ENCODE peak calls at places on chromosome 21, in ten cellular contexts. One of them, this sample, is unnamed.

GRCh38 chr21:15682977-15683376 is 46.8 kb upstream of the USP25 start:
- DNase-seq in heart right ventricle: no peak
- DNase-seq in stimulated activated CD4-positive, alpha-beta T cell treated with anti-CD3 and anti-CD28 coated beads, Interleukin-1b, Interleukin-23, amount 100 ng/mL, for 24 hours: no peak
- DNase-seq in glutamatergic neuron: no peak
- DNase-seq in transverse colon: no peak
- DNase-seq in posterior cingulate gyrus: no peak
- DNase-seq in fibroblast of mammary gland: peak
- DNase-seq in COR-L47: no peak
- DNase-seq in activated CD8-positive, alpha-beta memory T cell treated with anti-CD3 and anti-CD28 coated beads, Interleukin-2, amount 50 U/mL, for 48 hours: no peak
- DNase-seq in CD8-positive, alpha-beta T cell: no peak
- DNase-seq in this sample: no peak

GRCh38 chr21:35088235-35088865 is 39.2 kb upstream of the RUNX1 start:
- DNase-seq in heart right ventricle: no peak
- DNase-seq in stimulated activated CD4-positive, alpha-beta T cell treated with anti-CD3 and anti-CD28 coated beads, Interleukin-1b, Interleukin-23, amount 100 ng/mL, for 24 hours: no peak
- DNase-seq in glutamatergic neuron: no peak
- DNase-seq in transverse colon: no peak
- DNase-seq in posterior cingulate gyrus: no peak
- DNase-seq in fibroblast of mammary gland: no peak
- DNase-seq in COR-L47: no peak
- DNase-seq in activated CD8-positive, alpha-beta memory T cell treated with anti-CD3 and anti-CD28 coated beads, Interleukin-2, amount 50 U/mL, for 48 hours: no peak
- DNase-seq in CD8-positive, alpha-beta T cell: no peak
- DNase-seq in this sample: no peak

GRCh38 chr21:19029816-19030215 is 626.2 kb upstream of the TMPRSS15 start:
- DNase-seq in heart right ventricle: no peak
- DNase-seq in stimulated activated CD4-positive, alpha-beta T cell treated with anti-CD3 and anti-CD28 coated beads, Interleukin-1b, Interleukin-23, amount 100 ng/mL, for 24 hours: no peak
- DNase-seq in glutamatergic neuron: no peak
- DNase-seq in transverse colon: no peak
- DNase-seq in posterior cingulate gyrus: no peak
- DNase-seq in fibroblast of mammary gland: no peak
- DNase-seq in COR-L47: no peak
- DNase-seq in activated CD8-positive, alpha-beta memory T cell treated with anti-CD3 and anti-CD28 coated beads, Interleukin-2, amount 50 U/mL, for 48 hours: no peak
- DNase-seq in CD8-positive, alpha-beta T cell: no peak
- DNase-seq in this sample: no peak

GRCh38 chr21:34545079-34545884 is 33.3 kb upstream of the KCNE1 start:
- DNase-seq in heart right ventricle: no peak
- DNase-seq in stimulated activated CD4-positive, alpha-beta T cell treated with anti-CD3 and anti-CD28 coated beads, Interleukin-1b, Interleukin-23, amount 100 ng/mL, for 24 hours: no peak
- DNase-seq in glutamatergic neuron: no peak
- DNase-seq in transverse colon: peak
- DNase-seq in posterior cingulate gyrus: peak
- DNase-seq in fibroblast of mammary gland: peak
- DNase-seq in COR-L47: no peak
- DNase-seq in activated CD8-positive, alpha-beta memory T cell treated with anti-CD3 and anti-CD28 coated beads, Interleukin-2, amount 50 U/mL, for 48 hours: peak
- DNase-seq in CD8-positive, alpha-beta T cell: no peak
- DNase-seq in this sample: peak

GRCh38 chr21:42130447-42130846 is 59.3 kb downstream of the UMODL1 start:
- DNase-seq in heart right ventricle: no peak
- DNase-seq in stimulated activated CD4-positive, alpha-beta T cell treated with anti-CD3 and anti-CD28 coated beads, Interleukin-1b, Interleukin-23, amount 100 ng/mL, for 24 hours: no peak
- DNase-seq in glutamatergic neuron: no peak
- DNase-seq in transverse colon: no peak
- DNase-seq in posterior cingulate gyrus: peak
- DNase-seq in fibroblast of mammary gland: no peak
- DNase-seq in COR-L47: no peak
- DNase-seq in activated CD8-positive, alpha-beta memory T cell treated with anti-CD3 and anti-CD28 coated beads, Interleukin-2, amount 50 U/mL, for 48 hours: no peak
- DNase-seq in CD8-positive, alpha-beta T cell: no peak
- DNase-seq in this sample: no peak

GRCh38 chr21:26273686-26274313 is 103.2 kb upstream of the APP start:
- DNase-seq in heart right ventricle: no peak
- DNase-seq in stimulated activated CD4-positive, alpha-beta T cell treated with anti-CD3 and anti-CD28 coated beads, Interleukin-1b, Interleukin-23, amount 100 ng/mL, for 24 hours: no peak
- DNase-seq in glutamatergic neuron: no peak
- DNase-seq in transverse colon: no peak
- DNase-seq in posterior cingulate gyrus: no peak
- DNase-seq in fibroblast of mammary gland: peak
- DNase-seq in COR-L47: no peak
- DNase-seq in activated CD8-positive, alpha-beta memory T cell treated with anti-CD3 and anti-CD28 coated beads, Interleukin-2, amount 50 U/mL, for 48 hours: no peak
- DNase-seq in CD8-positive, alpha-beta T cell: no peak
- DNase-seq in this sample: no peak

GRCh38 chr21:32728455-32729237 is 833 bp upstream of the SYNJ1 start:
- DNase-seq in heart right ventricle: no peak
- DNase-seq in stimulated activated CD4-positive, alpha-beta T cell treated with anti-CD3 and anti-CD28 coated beads, Interleukin-1b, Interleukin-23, amount 100 ng/mL, for 24 hours: no peak
- DNase-seq in glutamatergic neuron: peak
- DNase-seq in transverse colon: no peak
- DNase-seq in posterior cingulate gyrus: no peak
- DNase-seq in fibroblast of mammary gland: no peak
- DNase-seq in COR-L47: peak
- DNase-seq in activated CD8-positive, alpha-beta memory T cell treated with anti-CD3 and anti-CD28 coated beads, Interleukin-2, amount 50 U/mL, for 48 hours: no peak
- DNase-seq in CD8-positive, alpha-beta T cell: no peak
- DNase-seq in this sample: no peak

GRCh38 chr21:27366846-27367245 is 400.0 kb upstream of the ADAMTS5 start:
- DNase-seq in heart right ventricle: no peak
- DNase-seq in stimulated activated CD4-positive, alpha-beta T cell treated with anti-CD3 and anti-CD28 coated beads, Interleukin-1b, Interleukin-23, amount 100 ng/mL, for 24 hours: no peak
- DNase-seq in glutamatergic neuron: no peak
- DNase-seq in transverse colon: no peak
- DNase-seq in posterior cingulate gyrus: no peak
- DNase-seq in fibroblast of mammary gland: no peak
- DNase-seq in COR-L47: no peak
- DNase-seq in activated CD8-positive, alpha-beta memory T cell treated with anti-CD3 and anti-CD28 coated beads, Interleukin-2, amount 50 U/mL, for 48 hours: no peak
- DNase-seq in CD8-positive, alpha-beta T cell: no peak
- DNase-seq in this sample: no peak

GRCh38 chr21:39667353-39667891 is 54.7 kb downstream of the B3GALT5 start:
- DNase-seq in heart right ventricle: no peak
- DNase-seq in stimulated activated CD4-positive, alpha-beta T cell treated with anti-CD3 and anti-CD28 coated beads, Interleukin-1b, Interleukin-23, amount 100 ng/mL, for 24 hours: no peak
- DNase-seq in glutamatergic neuron: no peak
- DNase-seq in transverse colon: no peak
- DNase-seq in posterior cingulate gyrus: no peak
- DNase-seq in fibroblast of mammary gland: no peak
- DNase-seq in COR-L47: no peak
- DNase-seq in activated CD8-positive, alpha-beta memory T cell treated with anti-CD3 and anti-CD28 coated beads, Interleukin-2, amount 50 U/mL, for 48 hours: no peak
- DNase-seq in CD8-positive, alpha-beta T cell: no peak
- DNase-seq in this sample: no peak

GRCh38 chr21:45244799-45245340 is 42.8 kb downstream of the POFUT2 start:
- DNase-seq in heart right ventricle: no peak
- DNase-seq in stimulated activated CD4-positive, alpha-beta T cell treated with anti-CD3 and anti-CD28 coated beads, Interleukin-1b, Interleukin-23, amount 100 ng/mL, for 24 hours: no peak
- DNase-seq in glutamatergic neuron: no peak
- DNase-seq in transverse colon: no peak
- DNase-seq in posterior cingulate gyrus: peak
- DNase-seq in fibroblast of mammary gland: no peak
- DNase-seq in COR-L47: no peak
- DNase-seq in activated CD8-positive, alpha-beta memory T cell treated with anti-CD3 and anti-CD28 coated beads, Interleukin-2, amount 50 U/mL, for 48 hours: peak
- DNase-seq in CD8-positive, alpha-beta T cell: no peak
- DNase-seq in this sample: no peak

GRCh38 chr21:31912501-31912900 is 39.7 kb downstream of the HUNK start:
- DNase-seq in heart right ventricle: no peak
- DNase-seq in stimulated activated CD4-positive, alpha-beta T cell treated with anti-CD3 and anti-CD28 coated beads, Interleukin-1b, Interleukin-23, amount 100 ng/mL, for 24 hours: no peak
- DNase-seq in glutamatergic neuron: no peak
- DNase-seq in transverse colon: no peak
- DNase-seq in posterior cingulate gyrus: no peak
- DNase-seq in fibroblast of mammary gland: no peak
- DNase-seq in COR-L47: no peak
- DNase-seq in activated CD8-positive, alpha-beta memory T cell treated with anti-CD3 and anti-CD28 coated beads, Interleukin-2, amount 50 U/mL, for 48 hours: no peak
- DNase-seq in CD8-positive, alpha-beta T cell: no peak
- DNase-seq in this sample: no peak

GRCh38 chr21:32083175-32083574 is 195.7 kb downstream of the MIS18A start:
- DNase-seq in heart right ventricle: no peak
- DNase-seq in stimulated activated CD4-positive, alpha-beta T cell treated with anti-CD3 and anti-CD28 coated beads, Interleukin-1b, Interleukin-23, amount 100 ng/mL, for 24 hours: no peak
- DNase-seq in glutamatergic neuron: no peak
- DNase-seq in transverse colon: no peak
- DNase-seq in posterior cingulate gyrus: no peak
- DNase-seq in fibroblast of mammary gland: no peak
- DNase-seq in COR-L47: peak
- DNase-seq in activated CD8-positive, alpha-beta memory T cell treated with anti-CD3 and anti-CD28 coated beads, Interleukin-2, amount 50 U/mL, for 48 hours: no peak
- DNase-seq in CD8-positive, alpha-beta T cell: no peak
- DNase-seq in this sample: no peak

GRCh38 chr21:36917487-36918158 is 48.8 kb downstream of the HLCS start:
- DNase-seq in heart right ventricle: peak
- DNase-seq in stimulated activated CD4-positive, alpha-beta T cell treated with anti-CD3 and anti-CD28 coated beads, Interleukin-1b, Interleukin-23, amount 100 ng/mL, for 24 hours: no peak
- DNase-seq in glutamatergic neuron: peak
- DNase-seq in transverse colon: no peak
- DNase-seq in posterior cingulate gyrus: peak
- DNase-seq in fibroblast of mammary gland: peak
- DNase-seq in COR-L47: no peak
- DNase-seq in activated CD8-positive, alpha-beta memory T cell treated with anti-CD3 and anti-CD28 coated beads, Interleukin-2, amount 50 U/mL, for 48 hours: no peak
- DNase-seq in CD8-positive, alpha-beta T cell: no peak
- DNase-seq in this sample: no peak

GRCh38 chr21:15498455-15498854 is 231.3 kb upstream of the USP25 start:
- DNase-seq in heart right ventricle: no peak
- DNase-seq in stimulated activated CD4-positive, alpha-beta T cell treated with anti-CD3 and anti-CD28 coated beads, Interleukin-1b, Interleukin-23, amount 100 ng/mL, for 24 hours: no peak
- DNase-seq in glutamatergic neuron: no peak
- DNase-seq in transverse colon: no peak
- DNase-seq in posterior cingulate gyrus: no peak
- DNase-seq in fibroblast of mammary gland: no peak
- DNase-seq in COR-L47: no peak
- DNase-seq in activated CD8-positive, alpha-beta memory T cell treated with anti-CD3 and anti-CD28 coated beads, Interleukin-2, amount 50 U/mL, for 48 hours: no peak
- DNase-seq in CD8-positive, alpha-beta T cell: no peak
- DNase-seq in this sample: no peak

GRCh38 chr21:35840197-35840799 is 220.0 kb downstream of the SETD4 start:
- DNase-seq in heart right ventricle: peak
- DNase-seq in stimulated activated CD4-positive, alpha-beta T cell treated with anti-CD3 and anti-CD28 coated beads, Interleukin-1b, Interleukin-23, amount 100 ng/mL, for 24 hours: peak
- DNase-seq in glutamatergic neuron: peak
- DNase-seq in transverse colon: peak
- DNase-seq in posterior cingulate gyrus: no peak
- DNase-seq in fibroblast of mammary gland: peak
- DNase-seq in COR-L47: peak
- DNase-seq in activated CD8-positive, alpha-beta memory T cell treated with anti-CD3 and anti-CD28 coated beads, Interleukin-2, amount 50 U/mL, for 48 hours: no peak
- DNase-seq in CD8-positive, alpha-beta T cell: peak
- DNase-seq in this sample: no peak

GRCh38 chr21:41133896-41134522 is 34.0 kb upstream of the BACE2 start:
- DNase-seq in heart right ventricle: no peak
- DNase-seq in stimulated activated CD4-positive, alpha-beta T cell treated with anti-CD3 and anti-CD28 coated beads, Interleukin-1b, Interleukin-23, amount 100 ng/mL, for 24 hours: no peak
- DNase-seq in glutamatergic neuron: no peak
- DNase-seq in transverse colon: no peak
- DNase-seq in posterior cingulate gyrus: no peak
- DNase-seq in fibroblast of mammary gland: peak
- DNase-seq in COR-L47: no peak
- DNase-seq in activated CD8-positive, alpha-beta memory T cell treated with anti-CD3 and anti-CD28 coated beads, Interleukin-2, amount 50 U/mL, for 48 hours: no peak
- DNase-seq in CD8-positive, alpha-beta T cell: no peak
- DNase-seq in this sample: no peak

GRCh38 chr21:32207096-32207716 is 71.6 kb downstream of the MIS18A start:
- DNase-seq in heart right ventricle: no peak
- DNase-seq in stimulated activated CD4-positive, alpha-beta T cell treated with anti-CD3 and anti-CD28 coated beads, Interleukin-1b, Interleukin-23, amount 100 ng/mL, for 24 hours: no peak
- DNase-seq in glutamatergic neuron: no peak
- DNase-seq in transverse colon: no peak
- DNase-seq in posterior cingulate gyrus: no peak
- DNase-seq in fibroblast of mammary gland: no peak
- DNase-seq in COR-L47: peak
- DNase-seq in activated CD8-positive, alpha-beta memory T cell treated with anti-CD3 and anti-CD28 coated beads, Interleukin-2, amount 50 U/mL, for 48 hours: no peak
- DNase-seq in CD8-positive, alpha-beta T cell: no peak
- DNase-seq in this sample: no peak

GRCh38 chr21:43369124-43369523 is 57.8 kb downstream of the SIK1 start:
- DNase-seq in heart right ventricle: no peak
- DNase-seq in stimulated activated CD4-positive, alpha-beta T cell treated with anti-CD3 and anti-CD28 coated beads, Interleukin-1b, Interleukin-23, amount 100 ng/mL, for 24 hours: no peak
- DNase-seq in glutamatergic neuron: peak
- DNase-seq in transverse colon: no peak
- DNase-seq in posterior cingulate gyrus: peak
- DNase-seq in fibroblast of mammary gland: peak
- DNase-seq in COR-L47: no peak
- DNase-seq in activated CD8-positive, alpha-beta memory T cell treated with anti-CD3 and anti-CD28 coated beads, Interleukin-2, amount 50 U/mL, for 48 hours: no peak
- DNase-seq in CD8-positive, alpha-beta T cell: no peak
- DNase-seq in this sample: no peak

GRCh38 chr21:45286671-45287437 is 841 bp downstream of the POFUT2 start:
- DNase-seq in heart right ventricle: peak
- DNase-seq in stimulated activated CD4-positive, alpha-beta T cell treated with anti-CD3 and anti-CD28 coated beads, Interleukin-1b, Interleukin-23, amount 100 ng/mL, for 24 hours: no peak
- DNase-seq in glutamatergic neuron: peak
- DNase-seq in transverse colon: peak
- DNase-seq in posterior cingulate gyrus: peak
- DNase-seq in fibroblast of mammary gland: no peak
- DNase-seq in COR-L47: no peak
- DNase-seq in activated CD8-positive, alpha-beta memory T cell treated with anti-CD3 and anti-CD28 coated beads, Interleukin-2, amount 50 U/mL, for 48 hours: peak
- DNase-seq in CD8-positive, alpha-beta T cell: no peak
- DNase-seq in this sample: no peak

GRCh38 chr21:36966846-36967657 is 583 bp upstream of the HLCS start:
- DNase-seq in heart right ventricle: no peak
- DNase-seq in stimulated activated CD4-positive, alpha-beta T cell treated with anti-CD3 and anti-CD28 coated beads, Interleukin-1b, Interleukin-23, amount 100 ng/mL, for 24 hours: no peak
- DNase-seq in glutamatergic neuron: no peak
- DNase-seq in transverse colon: no peak
- DNase-seq in posterior cingulate gyrus: no peak
- DNase-seq in fibroblast of mammary gland: peak
- DNase-seq in COR-L47: no peak
- DNase-seq in activated CD8-positive, alpha-beta memory T cell treated with anti-CD3 and anti-CD28 coated beads, Interleukin-2, amount 50 U/mL, for 48 hours: no peak
- DNase-seq in CD8-positive, alpha-beta T cell: no peak
- DNase-seq in this sample: no peak

GRCh38 chr21:38861989-38862683 is 56.4 kb downstream of the ETS2 start:
- DNase-seq in heart right ventricle: no peak
- DNase-seq in stimulated activated CD4-positive, alpha-beta T cell treated with anti-CD3 and anti-CD28 coated beads, Interleukin-1b, Interleukin-23, amount 100 ng/mL, for 24 hours: no peak
- DNase-seq in glutamatergic neuron: no peak
- DNase-seq in transverse colon: no peak
- DNase-seq in posterior cingulate gyrus: no peak
- DNase-seq in fibroblast of mammary gland: no peak
- DNase-seq in COR-L47: no peak
- DNase-seq in activated CD8-positive, alpha-beta memory T cell treated with anti-CD3 and anti-CD28 coated beads, Interleukin-2, amount 50 U/mL, for 48 hours: no peak
- DNase-seq in CD8-positive, alpha-beta T cell: no peak
- DNase-seq in this sample: no peak

GRCh38 chr21:42527489-42528158 is 14.0 kb downstream of the SLC37A1 start:
- DNase-seq in heart right ventricle: no peak
- DNase-seq in stimulated activated CD4-positive, alpha-beta T cell treated with anti-CD3 and anti-CD28 coated beads, Interleukin-1b, Interleukin-23, amount 100 ng/mL, for 24 hours: no peak
- DNase-seq in glutamatergic neuron: no peak
- DNase-seq in transverse colon: no peak
- DNase-seq in posterior cingulate gyrus: no peak
- DNase-seq in fibroblast of mammary gland: no peak
- DNase-seq in COR-L47: no peak
- DNase-seq in activated CD8-positive, alpha-beta memory T cell treated with anti-CD3 and anti-CD28 coated beads, Interleukin-2, amount 50 U/mL, for 48 hours: peak
- DNase-seq in CD8-positive, alpha-beta T cell: peak
- DNase-seq in this sample: no peak

GRCh38 chr21:37829447-37829846 is 86.8 kb downstream of the KCNJ6 start:
- DNase-seq in heart right ventricle: no peak
- DNase-seq in stimulated activated CD4-positive, alpha-beta T cell treated with anti-CD3 and anti-CD28 coated beads, Interleukin-1b, Interleukin-23, amount 100 ng/mL, for 24 hours: no peak
- DNase-seq in glutamatergic neuron: no peak
- DNase-seq in transverse colon: peak
- DNase-seq in posterior cingulate gyrus: no peak
- DNase-seq in fibroblast of mammary gland: peak
- DNase-seq in COR-L47: no peak
- DNase-seq in activated CD8-positive, alpha-beta memory T cell treated with anti-CD3 and anti-CD28 coated beads, Interleukin-2, amount 50 U/mL, for 48 hours: no peak
- DNase-seq in CD8-positive, alpha-beta T cell: no peak
- DNase-seq in this sample: no peak

GRCh38 chr21:43957629-43958362 is 54.3 kb upstream of the TRAPPC10 start:
- DNase-seq in heart right ventricle: no peak
- DNase-seq in stimulated activated CD4-positive, alpha-beta T cell treated with anti-CD3 and anti-CD28 coated beads, Interleukin-1b, Interleukin-23, amount 100 ng/mL, for 24 hours: no peak
- DNase-seq in glutamatergic neuron: no peak
- DNase-seq in transverse colon: no peak
- DNase-seq in posterior cingulate gyrus: no peak
- DNase-seq in fibroblast of mammary gland: no peak
- DNase-seq in COR-L47: no peak
- DNase-seq in activated CD8-positive, alpha-beta memory T cell treated with anti-CD3 and anti-CD28 coated beads, Interleukin-2, amount 50 U/mL, for 48 hours: no peak
- DNase-seq in CD8-positive, alpha-beta T cell: no peak
- DNase-seq in this sample: no peak

GRCh38 chr21:42239556-42239955 is 20.6 kb downstream of the ABCG1 start:
- DNase-seq in heart right ventricle: no peak
- DNase-seq in stimulated activated CD4-positive, alpha-beta T cell treated with anti-CD3 and anti-CD28 coated beads, Interleukin-1b, Interleukin-23, amount 100 ng/mL, for 24 hours: no peak
- DNase-seq in glutamatergic neuron: no peak
- DNase-seq in transverse colon: no peak
- DNase-seq in posterior cingulate gyrus: peak
- DNase-seq in fibroblast of mammary gland: no peak
- DNase-seq in COR-L47: no peak
- DNase-seq in activated CD8-positive, alpha-beta memory T cell treated with anti-CD3 and anti-CD28 coated beads, Interleukin-2, amount 50 U/mL, for 48 hours: no peak
- DNase-seq in CD8-positive, alpha-beta T cell: no peak
- DNase-seq in this sample: no peak

GRCh38 chr21:44726803-44727202 is 15.4 kb upstream of the TSPEAR start:
- DNase-seq in heart right ventricle: no peak
- DNase-seq in stimulated activated CD4-positive, alpha-beta T cell treated with anti-CD3 and anti-CD28 coated beads, Interleukin-1b, Interleukin-23, amount 100 ng/mL, for 24 hours: no peak
- DNase-seq in glutamatergic neuron: no peak
- DNase-seq in transverse colon: no peak
- DNase-seq in posterior cingulate gyrus: peak
- DNase-seq in fibroblast of mammary gland: no peak
- DNase-seq in COR-L47: no peak
- DNase-seq in activated CD8-positive, alpha-beta memory T cell treated with anti-CD3 and anti-CD28 coated beads, Interleukin-2, amount 50 U/mL, for 48 hours: no peak
- DNase-seq in CD8-positive, alpha-beta T cell: no peak
- DNase-seq in this sample: no peak

GRCh38 chr21:38766987-38767722 is 38.6 kb upstream of the ETS2 start:
- DNase-seq in heart right ventricle: no peak
- DNase-seq in stimulated activated CD4-positive, alpha-beta T cell treated with anti-CD3 and anti-CD28 coated beads, Interleukin-1b, Interleukin-23, amount 100 ng/mL, for 24 hours: peak
- DNase-seq in glutamatergic neuron: no peak
- DNase-seq in transverse colon: peak
- DNase-seq in posterior cingulate gyrus: no peak
- DNase-seq in fibroblast of mammary gland: no peak
- DNase-seq in COR-L47: peak
- DNase-seq in activated CD8-positive, alpha-beta memory T cell treated with anti-CD3 and anti-CD28 coated beads, Interleukin-2, amount 50 U/mL, for 48 hours: peak
- DNase-seq in CD8-positive, alpha-beta T cell: peak
- DNase-seq in this sample: peak

GRCh38 chr21:27519357-27519756 is 552.5 kb upstream of the ADAMTS5 start:
- DNase-seq in heart right ventricle: no peak
- DNase-seq in stimulated activated CD4-positive, alpha-beta T cell treated with anti-CD3 and anti-CD28 coated beads, Interleukin-1b, Interleukin-23, amount 100 ng/mL, for 24 hours: no peak
- DNase-seq in glutamatergic neuron: no peak
- DNase-seq in transverse colon: no peak
- DNase-seq in posterior cingulate gyrus: no peak
- DNase-seq in fibroblast of mammary gland: peak
- DNase-seq in COR-L47: no peak
- DNase-seq in activated CD8-positive, alpha-beta memory T cell treated with anti-CD3 and anti-CD28 coated beads, Interleukin-2, amount 50 U/mL, for 48 hours: no peak
- DNase-seq in CD8-positive, alpha-beta T cell: no peak
- DNase-seq in this sample: no peak